ENCODE peak calls at places on chromosomes 11 and 22, in nine cellular contexts. One of them, this sample, is unnamed.

GRCh38 chr11:9922806-9923205 is 258.9 kb downstream of the SWAP70 start:
- DNase-seq in K562: no peak
- DNase-seq in uterus: no peak
- DNase-seq in IMR-90: no peak
- DNase-seq in HepG2: no peak
- DNase-seq in GM12892: no peak
- DNase-seq in HCT116: no peak
- DNase-seq in stomach: no peak
- DNase-seq in body of pancreas: no peak
- DNase-seq in this sample: no peak

GRCh38 chr11:95739108-95739507 is 50.5 kb downstream of the FAM76B start:
- DNase-seq in K562: no peak
- DNase-seq in uterus: no peak
- DNase-seq in IMR-90: no peak
- DNase-seq in HepG2: no peak
- DNase-seq in GM12892: no peak
- DNase-seq in HCT116: no peak
- DNase-seq in stomach: no peak
- DNase-seq in body of pancreas: no peak
- DNase-seq in this sample: no peak

GRCh38 chr11:10272132-10272531 is 21.9 kb downstream of the SBF2 start:
- DNase-seq in K562: no peak
- DNase-seq in uterus: no peak
- DNase-seq in IMR-90: peak; percentile 53
- DNase-seq in HepG2: no peak
- DNase-seq in GM12892: no peak
- DNase-seq in HCT116: no peak
- DNase-seq in stomach: no peak
- DNase-seq in body of pancreas: no peak
- DNase-seq in this sample: no peak

GRCh38 chr11:77027275-77027674 is 6.9 kb upstream of the B3GNT6 start:
- DNase-seq in K562: no peak
- DNase-seq in uterus: no peak
- DNase-seq in IMR-90: peak; percentile 48
- DNase-seq in HepG2: no peak
- DNase-seq in GM12892: no peak
- DNase-seq in HCT116: no peak
- DNase-seq in stomach: no peak
- DNase-seq in body of pancreas: no peak
- DNase-seq in this sample: no peak

GRCh38 chr22:28034760-28035401 is 115.8 kb upstream of the PITPNB start:
- DNase-seq in K562: peak; percentile 67
- DNase-seq in uterus: peak; percentile 81
- DNase-seq in IMR-90: peak; percentile 59
- DNase-seq in HepG2: no peak
- DNase-seq in GM12892: no peak
- DNase-seq in HCT116: no peak
- DNase-seq in stomach: peak; percentile 78
- DNase-seq in body of pancreas: peak; percentile 42
- DNase-seq in this sample: peak; percentile 95

GRCh38 chr11:48078661-48079060 is 98.3 kb downstream of the PTPRJ start:
- DNase-seq in K562: no peak
- DNase-seq in uterus: no peak
- DNase-seq in IMR-90: peak; percentile 19
- DNase-seq in HepG2: no peak
- DNase-seq in GM12892: no peak
- DNase-seq in HCT116: no peak
- DNase-seq in stomach: no peak
- DNase-seq in body of pancreas: no peak
- DNase-seq in this sample: no peak

GRCh38 chr22:40310771-40311120 is 35.6 kb upstream of the ADSL start:
- DNase-seq in K562: no peak
- DNase-seq in uterus: no peak
- DNase-seq in IMR-90: no peak
- DNase-seq in HepG2: no peak
- DNase-seq in GM12892: no peak
- DNase-seq in HCT116: no peak
- DNase-seq in stomach: no peak
- DNase-seq in body of pancreas: no peak
- DNase-seq in this sample: no peak

GRCh38 chr22:33883561-33883960 is 36.7 kb downstream of the LARGE1 start:
- DNase-seq in K562: no peak
- DNase-seq in uterus: no peak
- DNase-seq in IMR-90: no peak
- DNase-seq in HepG2: no peak
- DNase-seq in GM12892: no peak
- DNase-seq in HCT116: no peak
- DNase-seq in stomach: no peak
- DNase-seq in body of pancreas: no peak
- DNase-seq in this sample: no peak

GRCh38 chr22:43955883-43956286 is 643 bp downstream of the SAMM50 start:
- DNase-seq in K562: no peak
- DNase-seq in uterus: no peak
- DNase-seq in IMR-90: no peak
- DNase-seq in HepG2: no peak
- DNase-seq in GM12892: no peak
- DNase-seq in HCT116: no peak
- DNase-seq in stomach: no peak
- DNase-seq in body of pancreas: no peak
- DNase-seq in this sample: no peak

GRCh38 chr11:64271339-64272132 is 12.9 kb downstream of the BAD start:
- DNase-seq in K562: peak; percentile 80
- DNase-seq in uterus: peak; percentile 97
- DNase-seq in IMR-90: peak; percentile 92
- DNase-seq in HepG2: peak; percentile 91
- DNase-seq in GM12892: peak; percentile 74
- DNase-seq in HCT116: no peak
- DNase-seq in stomach: peak; percentile 92
- DNase-seq in body of pancreas: peak; percentile 90
- DNase-seq in this sample: peak; percentile 99
- TF ChIP-seq POLR2A in K562: peak; percentile 73
- TF ChIP-seq POLR2A in uterus: peak; percentile 59
- TF ChIP-seq POLR2A in IMR-90: peak; percentile 62
- TF ChIP-seq POLR2A in HepG2: peak; percentile 38
- TF ChIP-seq POLR2A in GM12892: peak; percentile 83
- TF ChIP-seq POLR2A in HCT116: no peak
- TF ChIP-seq POLR2A in stomach: no peak
- TF ChIP-seq POLR2A in body of pancreas: peak; percentile 67
- TF ChIP-seq POLR2A in this sample: peak; percentile 33

GRCh38 chr11:13277719-13278619 is at the start of gene BMAL1:
- DNase-seq in K562: no peak
- DNase-seq in uterus: peak; percentile 44
- DNase-seq in IMR-90: no peak
- DNase-seq in HepG2: no peak
- DNase-seq in GM12892: peak; percentile 34
- DNase-seq in HCT116: no peak
- DNase-seq in stomach: peak; percentile 57
- DNase-seq in body of pancreas: no peak
- DNase-seq in this sample: no peak
- TF ChIP-seq POLR2A in K562: no peak
- TF ChIP-seq POLR2A in uterus: peak; percentile 75
- TF ChIP-seq POLR2A in IMR-90: peak; percentile 51
- TF ChIP-seq POLR2A in HepG2: no peak
- TF ChIP-seq POLR2A in GM12892: peak; percentile 22
- TF ChIP-seq POLR2A in HCT116: no peak
- TF ChIP-seq POLR2A in stomach: no peak
- TF ChIP-seq POLR2A in body of pancreas: no peak
- TF ChIP-seq POLR2A in this sample: peak; percentile 83

GRCh38 chr22:17706451-17706900 is 67.8 kb downstream of the BID start:
- DNase-seq in K562: peak; percentile 33
- DNase-seq in uterus: peak; percentile 32
- DNase-seq in IMR-90: peak; percentile 93
- DNase-seq in HepG2: peak; percentile 36
- DNase-seq in GM12892: peak; percentile 19
- DNase-seq in HCT116: peak; percentile 54
- DNase-seq in stomach: peak; percentile 28
- DNase-seq in body of pancreas: no peak
- DNase-seq in this sample: no peak
- TF ChIP-seq POLR2A in K562: no peak
- TF ChIP-seq POLR2A in uterus: no peak
- TF ChIP-seq POLR2A in IMR-90: peak; percentile 85
- TF ChIP-seq POLR2A in HepG2: no peak
- TF ChIP-seq POLR2A in GM12892: no peak
- TF ChIP-seq POLR2A in HCT116: no peak
- TF ChIP-seq POLR2A in stomach: no peak
- TF ChIP-seq POLR2A in body of pancreas: no peak
- TF ChIP-seq POLR2A in this sample: no peak

GRCh38 chr11:134802116-134802515 is 390.1 kb upstream of the B3GAT1 start:
- DNase-seq in K562: no peak
- DNase-seq in uterus: no peak
- DNase-seq in IMR-90: no peak
- DNase-seq in HepG2: no peak
- DNase-seq in GM12892: no peak
- DNase-seq in HCT116: no peak
- DNase-seq in stomach: no peak
- DNase-seq in body of pancreas: no peak
- DNase-seq in this sample: no peak

GRCh38 chr11:134800826-134801225 is 388.8 kb upstream of the B3GAT1 start:
- DNase-seq in K562: no peak
- DNase-seq in uterus: no peak
- DNase-seq in IMR-90: no peak
- DNase-seq in HepG2: no peak
- DNase-seq in GM12892: no peak
- DNase-seq in HCT116: no peak
- DNase-seq in stomach: no peak
- DNase-seq in body of pancreas: no peak
- DNase-seq in this sample: no peak

GRCh38 chr11:134800130-134800529 is 388.1 kb upstream of the B3GAT1 start:
- DNase-seq in K562: no peak
- DNase-seq in uterus: no peak
- DNase-seq in IMR-90: no peak
- DNase-seq in HepG2: no peak
- DNase-seq in GM12892: no peak
- DNase-seq in HCT116: no peak
- DNase-seq in stomach: no peak
- DNase-seq in body of pancreas: no peak
- DNase-seq in this sample: no peak

GRCh38 chr11:134802598-134802997 is 390.6 kb upstream of the B3GAT1 start:
- DNase-seq in K562: no peak
- DNase-seq in uterus: no peak
- DNase-seq in IMR-90: no peak
- DNase-seq in HepG2: no peak
- DNase-seq in GM12892: no peak
- DNase-seq in HCT116: no peak
- DNase-seq in stomach: no peak
- DNase-seq in body of pancreas: no peak
- DNase-seq in this sample: no peak

GRCh38 chr11:134801526-134801925 is 389.5 kb upstream of the B3GAT1 start:
- DNase-seq in K562: no peak
- DNase-seq in uterus: no peak
- DNase-seq in IMR-90: no peak
- DNase-seq in HepG2: no peak
- DNase-seq in GM12892: no peak
- DNase-seq in HCT116: no peak
- DNase-seq in stomach: no peak
- DNase-seq in body of pancreas: no peak
- DNase-seq in this sample: no peak
- TF ChIP-seq POLR2A in K562: no peak
- TF ChIP-seq POLR2A in uterus: no peak
- TF ChIP-seq POLR2A in IMR-90: no peak
- TF ChIP-seq POLR2A in HepG2: no peak
- TF ChIP-seq POLR2A in GM12892: no peak
- TF ChIP-seq POLR2A in HCT116: no peak
- TF ChIP-seq POLR2A in stomach: no peak
- TF ChIP-seq POLR2A in body of pancreas: no peak
- TF ChIP-seq POLR2A in this sample: no peak

GRCh38 chr11:113841691-113842090 is 33.7 kb downstream of the USP28 start:
- DNase-seq in K562: no peak
- DNase-seq in uterus: no peak
- DNase-seq in IMR-90: no peak
- DNase-seq in HepG2: no peak
- DNase-seq in GM12892: no peak
- DNase-seq in HCT116: no peak
- DNase-seq in stomach: no peak
- DNase-seq in body of pancreas: no peak
- DNase-seq in this sample: no peak
- TF ChIP-seq POLR2A in K562: no peak
- TF ChIP-seq POLR2A in uterus: no peak
- TF ChIP-seq POLR2A in IMR-90: no peak
- TF ChIP-seq POLR2A in HepG2: no peak
- TF ChIP-seq POLR2A in GM12892: no peak
- TF ChIP-seq POLR2A in HCT116: no peak
- TF ChIP-seq POLR2A in stomach: no peak
- TF ChIP-seq POLR2A in body of pancreas: no peak
- TF ChIP-seq POLR2A in this sample: no peak

GRCh38 chr22:25159028-25159427 is 40.6 kb upstream of the CRYBB3 start:
- DNase-seq in K562: no peak
- DNase-seq in uterus: no peak
- DNase-seq in IMR-90: no peak
- DNase-seq in HepG2: no peak
- DNase-seq in GM12892: no peak
- DNase-seq in HCT116: no peak
- DNase-seq in stomach: no peak
- DNase-seq in body of pancreas: no peak
- DNase-seq in this sample: no peak
- TF ChIP-seq POLR2A in K562: no peak
- TF ChIP-seq POLR2A in uterus: no peak
- TF ChIP-seq POLR2A in IMR-90: no peak
- TF ChIP-seq POLR2A in HepG2: no peak
- TF ChIP-seq POLR2A in GM12892: no peak
- TF ChIP-seq POLR2A in HCT116: no peak
- TF ChIP-seq POLR2A in stomach: no peak
- TF ChIP-seq POLR2A in body of pancreas: no peak
- TF ChIP-seq POLR2A in this sample: no peak

GRCh38 chr11:44622721-44623258 is 57.3 kb downstream of the CD82 start:
- DNase-seq in K562: no peak
- DNase-seq in uterus: no peak
- DNase-seq in IMR-90: no peak
- DNase-seq in HepG2: no peak
- DNase-seq in GM12892: peak; percentile 4
- DNase-seq in HCT116: no peak
- DNase-seq in stomach: peak; percentile 10
- DNase-seq in body of pancreas: peak; percentile 6
- DNase-seq in this sample: no peak
- TF ChIP-seq POLR2A in K562: no peak
- TF ChIP-seq POLR2A in uterus: no peak
- TF ChIP-seq POLR2A in IMR-90: no peak
- TF ChIP-seq POLR2A in HepG2: no peak
- TF ChIP-seq POLR2A in GM12892: no peak
- TF ChIP-seq POLR2A in HCT116: no peak
- TF ChIP-seq POLR2A in stomach: no peak
- TF ChIP-seq POLR2A in body of pancreas: no peak
- TF ChIP-seq POLR2A in this sample: no peak

GRCh38 chr11:129021295-129021694 is 78.6 kb upstream of the TP53AIP1 start:
- DNase-seq in K562: no peak
- DNase-seq in uterus: no peak
- DNase-seq in IMR-90: no peak
- DNase-seq in HepG2: no peak
- DNase-seq in GM12892: no peak
- DNase-seq in HCT116: no peak
- DNase-seq in stomach: no peak
- DNase-seq in body of pancreas: no peak
- DNase-seq in this sample: no peak

GRCh38 chr11:129018991-129019390 is 76.3 kb upstream of the TP53AIP1 start:
- DNase-seq in K562: no peak
- DNase-seq in uterus: no peak
- DNase-seq in IMR-90: no peak
- DNase-seq in HepG2: no peak
- DNase-seq in GM12892: no peak
- DNase-seq in HCT116: no peak
- DNase-seq in stomach: no peak
- DNase-seq in body of pancreas: no peak
- DNase-seq in this sample: no peak

GRCh38 chr11:129023968-129024676 is 81.5 kb upstream of the TP53AIP1 start:
- DNase-seq in K562: no peak
- DNase-seq in uterus: no peak
- DNase-seq in IMR-90: peak; percentile 5
- DNase-seq in HepG2: no peak
- DNase-seq in GM12892: no peak
- DNase-seq in HCT116: peak; percentile 82
- DNase-seq in stomach: peak; percentile 82
- DNase-seq in body of pancreas: peak; percentile 83
- DNase-seq in this sample: no peak
- TF ChIP-seq POLR2A in K562: no peak
- TF ChIP-seq POLR2A in uterus: no peak
- TF ChIP-seq POLR2A in IMR-90: no peak
- TF ChIP-seq POLR2A in HepG2: no peak
- TF ChIP-seq POLR2A in GM12892: no peak
- TF ChIP-seq POLR2A in HCT116: no peak
- TF ChIP-seq POLR2A in stomach: no peak
- TF ChIP-seq POLR2A in body of pancreas: peak; percentile 95
- TF ChIP-seq POLR2A in this sample: no peak

This sample was measured in vagina.